ENCODE peak calls at places on chromosome 2, in five cellular contexts. P, B, Z, T and N are unnamed samples.

GRCh38 chr2:136116111-136116812 is 1.7 kb downstream of the CXCR4 start:
- DNase-seq in P (peak; percentile 82), B (no peak), T (no peak), Z (no peak), N (no peak)

GRCh38 chr2:25558262-25558661 is 115.1 kb downstream of the DTNB start:
- DNase-seq in T (peak; percentile 76), Z (no peak), P (peak; percentile 95), B (no peak), N (peak; percentile 49)

GRCh38 chr2:185700883-185701282 is 37.7 kb upstream of the FSIP2 start:
- DNase-seq in B (no peak), P (no peak), T (no peak), Z (no peak), N (no peak)

GRCh38 chr2:62685986-62686625 is 19.4 kb upstream of the EHBP1 start:
- DNase-seq in Z (no peak), B (peak; percentile 94), T (no peak), P (no peak), N (no peak)

GRCh38 chr2:75025633-75026380 is 67.4 kb downstream of the POLE4 start:
- DNase-seq in T (peak; percentile 10), Z (no peak), B (no peak), P (no peak), N (no peak)

GRCh38 chr2:71277536-71278103 is 50.7 kb upstream of the PAIP2B start:
- DNase-seq in Z (no peak), P (peak; percentile 2), B (peak; percentile 44), T (peak; percentile 19), N (no peak)

GRCh38 chr2:206389164-206389563 is 54.2 kb upstream of the ADAM23 start:
- DNase-seq in B (no peak), T (no peak), P (no peak), Z (no peak), N (no peak)

GRCh38 chr2:161138429-161138828 is 21.8 kb upstream of the TANK start:
- DNase-seq in Z (no peak), P (peak; percentile 57), B (no peak), T (no peak), N (no peak)

GRCh38 chr2:162317910-162318279 is 589 bp downstream of the IFIH1 start:
- DNase-seq in B (no peak), Z (peak; percentile 9), T (no peak), P (peak; percentile 48), N (no peak)

GRCh38 chr2:28233070-28233718 is 159.5 kb upstream of the FOSL2 start:
- DNase-seq in T (peak; percentile 29), Z (peak; percentile 63), B (no peak), P (no peak), N (no peak)

GRCh38 chr2:239739206-239739605 is 285.9 kb downstream of the NDUFA10 start:
- DNase-seq in B (no peak), P (no peak), T (no peak), Z (no peak), N (no peak)

GRCh38 chr2:97849881-97850540 is 136.6 kb downstream of the ZAP70 start:
- DNase-seq in Z (no peak), P (peak; percentile 90), T (no peak), B (no peak), N (no peak)

GRCh38 chr2:45643543-45644542 is 7.6 kb upstream of the PRKCE start:
- DNase-seq in P (peak; percentile 67), B (no peak), T (peak; percentile 62), Z (peak; percentile 31), N (no peak)

GRCh38 chr2:128370468-128371247 is 52.0 kb upstream of the HS6ST1 start:
- DNase-seq in T (no peak), P (no peak), Z (no peak), B (no peak), N (no peak)

GRCh38 chr2:129864719-129865118 is 114.7 kb upstream of the RAB6C start:
- DNase-seq in P (no peak), Z (no peak), B (no peak), T (no peak), N (no peak)

GRCh38 chr2:41413813-41414485 is 633.9 kb upstream of the PKDCC start:
- DNase-seq in B (no peak), Z (no peak), P (no peak), T (no peak), N (no peak)

GRCh38 chr2:109607766-109608165 is 6.0 kb downstream of the SEPTIN10 start:
- DNase-seq in B (no peak), P (no peak), T (no peak), Z (no peak), N (no peak)

GRCh38 chr2:218345491-218346176 is 11.0 kb upstream of the CATIP start:
- DNase-seq in B (no peak), T (no peak), Z (no peak), P (no peak), N (no peak)

GRCh38 chr2:227671170-227671887 is 4.7 kb downstream of the SCYGR5 start:
- DNase-seq in B (no peak), P (no peak), Z (no peak), T (no peak), N (no peak)

GRCh38 chr2:234997389-234997788 is 45.6 kb downstream of the SH3BP4 start:
- DNase-seq in T (no peak), Z (no peak), B (no peak), P (no peak), N (no peak)

GRCh38 chr2:42928692-42929576 is 136.6 kb upstream of the HAAO start:
- DNase-seq in Z (no peak), B (no peak), T (no peak), P (peak; percentile 37), N (no peak)